ENCODE peak calls at places on chromosomes 4 and X, in seven cellular contexts. C, P, V, J, S, Q and K are unnamed samples.

GRCh38 chr4:120071192-120071795 is 4.6 kb upstream of the MAD2L1 start:
- DNase-seq in V (peak; percentile 14), P (peak; percentile 70), Q (no peak), J (peak; percentile 64), S (peak; percentile 49), C (no peak), K (peak; percentile 63)

GRCh38 chr4:168264903-168265302 is 53.6 kb downstream of the DDX60 start:
- DNase-seq in P (no peak), C (no peak), S (no peak), Q (no peak), J (no peak), V (no peak), K (no peak)

GRCh38 chr4:33104190-33104773 is 2384.1 kb downstream of the PCDH7 start:
- DNase-seq in C (peak; percentile 2), Q (no peak), V (no peak), P (no peak), J (peak; percentile 5), S (no peak), K (no peak)

GRCh38 chr4:19945501-19945900 is 306.2 kb upstream of the SLIT2 start:
- DNase-seq in S (no peak), Q (no peak), P (peak; percentile 4), V (no peak), J (no peak), C (no peak), K (no peak)

GRCh38 chrX:114134465-114134864 is 449.4 kb upstream of the HTR2C start:
- DNase-seq in V (no peak), Q (no peak), J (no peak), C (no peak), S (no peak), P (no peak), K (no peak)

GRCh38 chrX:134933248-134933647 is 57.5 kb upstream of the SMIM10 start:
- DNase-seq in C (no peak), S (no peak), P (no peak), Q (no peak), V (no peak), J (no peak), K (no peak)

GRCh38 chr4:80173387-80173786 is 23.9 kb upstream of the PRDM8 start:
- DNase-seq in V (peak; percentile 64), P (peak; percentile 74), J (no peak), Q (no peak), C (no peak), S (peak; percentile 75), K (peak; percentile 69)

GRCh38 chr4:161704653-161705052 is 459.1 kb downstream of the FSTL5 start:
- DNase-seq in P (no peak), V (no peak), Q (no peak), C (no peak), S (no peak), J (peak; percentile 8), K (no peak)

GRCh38 chr4:158760866-158761265 is 8.0 kb upstream of the FNIP2 start:
- DNase-seq in Q (no peak), V (no peak), S (no peak), C (no peak), J (no peak), P (no peak), K (no peak)

GRCh38 chr4:140426610-140427103 is 791 bp downstream of the CLGN start:
- DNase-seq in Q (no peak), P (peak; percentile 7), J (peak; percentile 59), C (no peak), V (no peak), S (no peak), K (peak; percentile 16)

GRCh38 chr4:604131-604530 is 21.2 kb upstream of the PDE6B start:
- DNase-seq in P (no peak), C (no peak), Q (no peak), S (no peak), J (no peak), V (no peak), K (no peak)

GRCh38 chr4:161314371-161314770 is 849.4 kb downstream of the FSTL5 start:
- DNase-seq in P (no peak), Q (no peak), V (no peak), C (no peak), S (no peak), J (no peak), K (no peak)

GRCh38 chrX:36199926-36200325 is 280.4 kb downstream of the CFAP47 start:
- DNase-seq in C (no peak), S (no peak), P (no peak), J (no peak), Q (no peak), V (no peak), K (no peak)

GRCh38 chrX:11381464-11381863 is 88.3 kb downstream of the AMELX start:
- DNase-seq in Q (peak; percentile 50), J (peak; percentile 62), V (no peak), P (peak; percentile 77), S (peak; percentile 1), C (peak; percentile 30), K (peak; percentile 8)

GRCh38 chr4:31701256-31701655 is 981.1 kb downstream of the PCDH7 start:
- DNase-seq in S (no peak), P (no peak), Q (no peak), C (no peak), J (no peak), V (no peak), K (no peak)

GRCh38 chr4:88018471-88018870 is 11.0 kb downstream of the PKD2 start:
- DNase-seq in V (no peak), Q (peak; percentile 74), S (no peak), P (no peak), C (no peak), J (no peak), K (no peak)

GRCh38 chrX:152903589-152903988 is 5.7 kb downstream of the ZNF185 start:
- DNase-seq in C (no peak), S (no peak), V (no peak), P (no peak), J (no peak), Q (no peak), K (no peak)

GRCh38 chrX:55119271-55119670 is 30.5 kb downstream of the PAGE2 start:
- DNase-seq in P (no peak), Q (no peak), C (no peak), J (no peak), V (no peak), S (no peak), K (no peak)

GRCh38 chrX:9665113-9665512 is 100.5 kb downstream of the GPR143 start:
- DNase-seq in C (no peak), S (no peak), V (no peak), J (no peak), P (peak; percentile 57), Q (no peak), K (no peak)

GRCh38 chr4:170691168-170691567 is 601.4 kb upstream of the AADAT start:
- DNase-seq in J (no peak), P (no peak), S (no peak), V (no peak), C (no peak), Q (no peak), K (no peak)

GRCh38 chrX:38045697-38046096 is 39.3 kb downstream of the SYTL5 start:
- DNase-seq in V (no peak), J (no peak), Q (no peak), C (no peak), P (peak; percentile 69), S (no peak), K (no peak)

GRCh38 chr4:38949416-38950051 is 81.9 kb downstream of the FAM114A1 start:
- DNase-seq in J (no peak), C (no peak), P (peak; percentile 48), Q (no peak), V (peak; percentile 76), S (peak; percentile 75), K (no peak)

GRCh38 chr4:1494416-1495315 is 88.4 kb upstream of the NKX1-1 start:
- DNase-seq in P (no peak), J (no peak), V (no peak), C (no peak), Q (no peak), S (no peak), K (no peak)

GRCh38 chrX:8730812-8731578 is 942 bp downstream of the ANOS1 start:
- DNase-seq in C (no peak), V (no peak), S (no peak), Q (no peak), J (peak; percentile 25), P (peak; percentile 3), K (no peak)

DNA sequence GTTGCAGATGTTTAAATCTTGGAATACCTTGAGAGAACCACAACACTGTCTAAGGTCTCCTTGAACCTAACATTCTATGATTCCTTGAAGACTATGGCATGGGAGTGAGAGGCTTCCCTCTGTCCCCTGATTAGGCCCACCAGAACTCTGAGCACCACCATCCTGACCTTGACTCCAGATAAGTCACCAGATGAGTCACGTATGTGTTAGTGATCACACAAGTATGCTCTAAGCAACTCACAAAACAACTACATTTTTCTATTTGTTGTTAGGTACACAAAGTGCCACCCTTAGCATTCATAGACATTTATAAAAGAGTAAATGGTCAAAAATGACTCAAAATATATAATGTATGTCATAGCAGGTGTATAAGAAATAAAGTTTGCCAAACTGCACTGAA is 252.9 kb upstream of the CXXC4 start:
- DNase-seq in V (no peak), P (peak; percentile 75), Q (no peak), J (no peak), C (no peak), S (no peak), K (no peak)
- H3K4me1 ChIP-seq in V (no peaks in the 10 kb centered on the region), P (peaks cover 25% of the 10 kb centered on the region), Q (no peaks in the 10 kb centered on the region), J (no peaks in the 10 kb centered on the region), C (peaks cover 7% of the 10 kb centered on the region), S (no peaks in the 10 kb centered on the region), K (no peaks in the 10 kb centered on the region)

DNA sequence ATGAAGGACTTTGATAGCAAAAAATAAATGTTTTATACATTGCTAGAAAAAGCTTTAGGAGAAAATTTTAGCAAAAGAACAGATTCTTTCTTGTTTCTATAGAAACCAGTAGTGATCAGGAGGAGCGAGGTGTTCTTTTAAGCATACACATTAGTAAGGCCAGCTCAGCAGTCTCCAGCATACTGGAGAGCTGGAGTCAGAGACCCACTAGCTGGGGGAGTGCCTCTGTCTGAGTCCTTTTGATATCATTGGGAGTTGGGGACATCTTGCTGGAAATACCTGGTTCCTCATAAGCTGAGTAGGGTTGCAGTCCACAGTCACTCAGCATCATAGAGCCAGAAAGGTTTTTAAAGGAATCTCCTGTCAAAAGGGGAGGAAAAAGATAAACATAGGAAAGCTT is 67.4 kb downstream of the AFF2 start:
- DNase-seq in S (no peak), C (no peak), Q (no peak), P (no peak), V (no peak), J (no peak), K (no peak)
- H3K4me1 ChIP-seq in S (no peaks in the 10 kb centered on the region), C (no peaks in the 10 kb centered on the region), Q (no peaks in the 10 kb centered on the region), P (no peaks in the 10 kb centered on the region), V (no peaks in the 10 kb centered on the region), J (peaks cover under 1% of the 10 kb centered on the region), K (peaks cover 6% of the 10 kb centered on the region)

GRCh38 chr4:72875138-72875537 is 194.4 kb downstream of the COX18 start:
- DNase-seq in P (no peak), S (no peak), J (no peak), V (no peak), Q (no peak), C (no peak), K (no peak)

GRCh38 chr4:72876946-72877345 is 192.6 kb downstream of the COX18 start:
- DNase-seq in S (no peak), P (no peak), C (no peak), J (no peak), V (no peak), Q (no peak), K (no peak)

GRCh38 chr4:72875545-72875944 is 194.0 kb downstream of the COX18 start:
- DNase-seq in S (no peak), C (no peak), V (no peak), P (no peak), J (no peak), Q (no peak), K (no peak)
- H3K4me1 ChIP-seq in S (no peaks in the 10 kb centered on the region), C (no peaks in the 10 kb centered on the region), V (no peaks in the 10 kb centered on the region), P (no peaks in the 10 kb centered on the region), J (peaks cover 8% of the 10 kb centered on the region), Q (no peaks in the 10 kb centered on the region), K (no peaks in the 10 kb centered on the region)

GRCh38 chr4:67593741-67594175 is 35.2 kb downstream of the STAP1 start:
- DNase-seq in Q (no peak), P (no peak), C (no peak), J (no peak), V (no peak), S (no peak), K (no peak)
- H3K4me1 ChIP-seq in Q (no peaks in the 10 kb centered on the region), P (no peaks in the 10 kb centered on the region), C (no peaks in the 10 kb centered on the region), J (no peaks in the 10 kb centered on the region), V (no peaks in the 10 kb centered on the region), S (no peaks in the 10 kb centered on the region), K (no peaks in the 10 kb centered on the region)